ENCODE peak calls at places on chromosomes 3 and 15, in five cellular contexts. One of them, this sample, is unnamed.

GRCh38 chr3:185152433-185153169 is at the start of gene C3orf70:
- DNase-seq in lung: peak
- DNase-seq in left ventricle myocardium inferior: peak
- DNase-seq in cardiac muscle cell: peak
- DNase-seq in substantia nigra: peak
- DNase-seq in this sample: peak

GRCh38 chr3:126784254-126784653 is 80.2 kb downstream of the CHCHD6 start:
- DNase-seq in lung: no peak
- DNase-seq in substantia nigra: no peak
- DNase-seq in left ventricle myocardium inferior: no peak
- DNase-seq in cardiac muscle cell: no peak
- DNase-seq in this sample: no peak

GRCh38 chr15:68231102-68231818 is 1.7 kb upstream of the CLN6 start:
- DNase-seq in cardiac muscle cell: no peak
- DNase-seq in lung: no peak
- DNase-seq in substantia nigra: no peak
- DNase-seq in left ventricle myocardium inferior: no peak
- DNase-seq in this sample: no peak

GRCh38 chr3:187963677-187964385 is 190.1 kb upstream of the LPP start:
- DNase-seq in left ventricle myocardium inferior: no peak
- DNase-seq in cardiac muscle cell: no peak
- DNase-seq in lung: no peak
- DNase-seq in substantia nigra: no peak
- DNase-seq in this sample: no peak

GRCh38 chr3:41715376-41715775 is 246.5 kb downstream of the ULK4 start:
- DNase-seq in cardiac muscle cell: no peak
- DNase-seq in left ventricle myocardium inferior: no peak
- DNase-seq in substantia nigra: no peak
- DNase-seq in lung: no peak
- DNase-seq in this sample: no peak

GRCh38 chr3:37139567-37140052 is 34.8 kb downstream of the LRRFIP2 start:
- DNase-seq in cardiac muscle cell: no peak
- DNase-seq in substantia nigra: no peak
- DNase-seq in lung: no peak
- DNase-seq in left ventricle myocardium inferior: no peak
- DNase-seq in this sample: no peak

GRCh38 chr15:78362716-78363426 is 22.7 kb downstream of the CRABP1 start:
- DNase-seq in substantia nigra: no peak
- DNase-seq in cardiac muscle cell: no peak
- DNase-seq in left ventricle myocardium inferior: no peak
- DNase-seq in lung: no peak
- DNase-seq in this sample: no peak

GRCh38 chr15:101219441-101219840 is 32.4 kb downstream of the CHSY1 start:
- DNase-seq in cardiac muscle cell: no peak
- DNase-seq in left ventricle myocardium inferior: no peak
- DNase-seq in substantia nigra: no peak
- DNase-seq in lung: no peak
- DNase-seq in this sample: no peak

GRCh38 chr3:195762249-195762585 is 41.4 kb downstream of the MUC20 start:
- DNase-seq in substantia nigra: no peak
- DNase-seq in left ventricle myocardium inferior: no peak
- DNase-seq in cardiac muscle cell: no peak
- DNase-seq in lung: no peak
- DNase-seq in this sample: no peak

GRCh38 chr3:65904016-65904415 is 134.7 kb downstream of the MAGI1 start:
- DNase-seq in left ventricle myocardium inferior: no peak
- DNase-seq in lung: no peak
- DNase-seq in substantia nigra: no peak
- DNase-seq in cardiac muscle cell: no peak
- DNase-seq in this sample: no peak

GRCh38 chr3:21573291-21573690 is 177.7 kb downstream of the ZNF385D start:
- DNase-seq in substantia nigra: no peak
- DNase-seq in cardiac muscle cell: no peak
- DNase-seq in left ventricle myocardium inferior: no peak
- DNase-seq in lung: no peak
- DNase-seq in this sample: no peak

GRCh38 chr3:53269888-53270880 is 14.4 kb upstream of the TKT start:
- DNase-seq in left ventricle myocardium inferior: peak
- DNase-seq in cardiac muscle cell: peak
- DNase-seq in lung: peak
- DNase-seq in substantia nigra: peak
- DNase-seq in this sample: no peak

GRCh38 chr3:176785207-176785606 is 412.1 kb downstream of the TBL1XR1 start:
- DNase-seq in lung: no peak
- DNase-seq in cardiac muscle cell: no peak
- DNase-seq in substantia nigra: no peak
- DNase-seq in left ventricle myocardium inferior: no peak
- DNase-seq in this sample: no peak

GRCh38 chr15:22892333-22892732 is 53.9 kb downstream of the NIPA2 start:
- DNase-seq in lung: no peak
- DNase-seq in left ventricle myocardium inferior: peak
- DNase-seq in substantia nigra: no peak
- DNase-seq in cardiac muscle cell: peak
- DNase-seq in this sample: no peak

GRCh38 chr3:172226831-172227230 is 187.5 kb downstream of the FNDC3B start:
- DNase-seq in cardiac muscle cell: no peak
- DNase-seq in lung: no peak
- DNase-seq in substantia nigra: no peak
- DNase-seq in left ventricle myocardium inferior: no peak
- DNase-seq in this sample: no peak

GRCh38 chr3:9397911-9398714 is 698 bp downstream of the SETD5 start:
- DNase-seq in substantia nigra: peak
- DNase-seq in cardiac muscle cell: peak
- DNase-seq in lung: peak
- DNase-seq in left ventricle myocardium inferior: peak
- DNase-seq in this sample: peak

GRCh38 chr3:17808994-17809393 is 66.6 kb upstream of the TBC1D5 start:
- DNase-seq in cardiac muscle cell: peak
- DNase-seq in lung: no peak
- DNase-seq in substantia nigra: no peak
- DNase-seq in left ventricle myocardium inferior: no peak
- DNase-seq in this sample: no peak

GRCh38 chr15:78197632-78198031 is 36.7 kb downstream of the ACSBG1 start:
- DNase-seq in cardiac muscle cell: no peak
- DNase-seq in lung: no peak
- DNase-seq in substantia nigra: no peak
- DNase-seq in left ventricle myocardium inferior: no peak
- DNase-seq in this sample: no peak

GRCh38 chr3:183388213-183388612 is 40.2 kb downstream of the MCF2L2 start:
- DNase-seq in cardiac muscle cell: no peak
- DNase-seq in lung: no peak
- DNase-seq in left ventricle myocardium inferior: no peak
- DNase-seq in substantia nigra: no peak
- DNase-seq in this sample: no peak

GRCh38 chr3:183387797-183388196 is 40.6 kb downstream of the MCF2L2 start:
- DNase-seq in substantia nigra: no peak
- DNase-seq in lung: no peak
- DNase-seq in cardiac muscle cell: no peak
- DNase-seq in left ventricle myocardium inferior: no peak
- DNase-seq in this sample: no peak

GRCh38 chr3:183385698-183386590 is 42.5 kb downstream of the MCF2L2 start:
- DNase-seq in left ventricle myocardium inferior: no peak
- DNase-seq in cardiac muscle cell: peak
- DNase-seq in lung: peak
- DNase-seq in substantia nigra: peak
- DNase-seq in this sample: peak

GRCh38 chr3:183390844-183391243 is 37.6 kb downstream of the MCF2L2 start:
- DNase-seq in cardiac muscle cell: no peak
- DNase-seq in lung: no peak
- DNase-seq in substantia nigra: no peak
- DNase-seq in left ventricle myocardium inferior: no peak
- DNase-seq in this sample: no peak

DNA sequence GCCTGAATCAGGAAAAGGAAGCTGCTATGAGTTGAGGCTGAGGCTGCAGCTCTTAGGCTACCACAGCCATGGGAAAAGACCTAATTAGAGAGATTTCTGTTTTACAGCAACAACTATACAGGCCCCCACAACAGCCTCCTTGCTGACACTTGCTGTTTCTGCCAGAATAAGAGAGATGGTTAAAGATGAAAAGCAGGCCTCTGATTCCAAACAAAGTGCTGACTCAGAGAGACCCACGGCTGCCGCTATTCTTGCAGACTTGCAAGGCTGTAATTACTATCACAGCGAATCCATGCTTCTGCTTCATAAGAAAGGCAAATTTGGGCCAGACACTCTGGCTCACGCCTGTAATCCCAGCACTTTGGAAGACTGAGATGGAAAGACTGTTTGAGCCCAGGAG is 41.8 kb downstream of the MCF2L2 start:
- DNase-seq in cardiac muscle cell: peak
- DNase-seq in substantia nigra: no peak
- DNase-seq in left ventricle myocardium inferior: no peak
- DNase-seq in lung: no peak
- DNase-seq in this sample: no peak
- H3K27ac ChIP-seq in cardiac muscle cell: peak
- H3K27ac ChIP-seq in substantia nigra: no peak
- H3K27ac ChIP-seq in left ventricle myocardium inferior: no peak
- H3K27ac ChIP-seq in lung: no peak
- H3K27ac ChIP-seq in this sample: no peak

GRCh38 chr3:191721983-191722382 is 261.0 kb downstream of the PYDC2 start:
- DNase-seq in left ventricle myocardium inferior: no peak
- DNase-seq in cardiac muscle cell: peak
- DNase-seq in substantia nigra: no peak
- DNase-seq in lung: no peak
- DNase-seq in this sample: no peak

GRCh38 chr3:191728186-191728585 is 267.2 kb downstream of the PYDC2 start:
- DNase-seq in substantia nigra: no peak
- DNase-seq in left ventricle myocardium inferior: no peak
- DNase-seq in cardiac muscle cell: no peak
- DNase-seq in lung: no peak
- DNase-seq in this sample: no peak

GRCh38 chr3:191721390-191721801 is 260.4 kb downstream of the PYDC2 start:
- DNase-seq in lung: no peak
- DNase-seq in substantia nigra: no peak
- DNase-seq in left ventricle myocardium inferior: no peak
- DNase-seq in cardiac muscle cell: no peak
- DNase-seq in this sample: no peak

GRCh38 chr3:191727338-191727737 is 266.4 kb downstream of the PYDC2 start:
- DNase-seq in substantia nigra: no peak
- DNase-seq in cardiac muscle cell: no peak
- DNase-seq in lung: no peak
- DNase-seq in left ventricle myocardium inferior: no peak
- DNase-seq in this sample: no peak
- H3K27ac ChIP-seq in substantia nigra: no peak
- H3K27ac ChIP-seq in cardiac muscle cell: no peak
- H3K27ac ChIP-seq in lung: no peak
- H3K27ac ChIP-seq in left ventricle myocardium inferior: no peak
- H3K27ac ChIP-seq in this sample: no peak

GRCh38 chr3:87501076-87501475 is 224.7 kb upstream of the POU1F1 start:
- DNase-seq in lung: no peak
- DNase-seq in left ventricle myocardium inferior: no peak
- DNase-seq in cardiac muscle cell: no peak
- DNase-seq in substantia nigra: no peak
- DNase-seq in this sample: no peak
- H3K27ac ChIP-seq in lung: no peak
- H3K27ac ChIP-seq in left ventricle myocardium inferior: no peak
- H3K27ac ChIP-seq in cardiac muscle cell: no peak
- H3K27ac ChIP-seq in substantia nigra: no peak
- H3K27ac ChIP-seq in this sample: no peak

GRCh38 chr3:25064681-25065080 is 363.4 kb upstream of the RARB start:
- DNase-seq in left ventricle myocardium inferior: no peak
- DNase-seq in cardiac muscle cell: no peak
- DNase-seq in substantia nigra: no peak
- DNase-seq in lung: no peak
- DNase-seq in this sample: no peak
- H3K27ac ChIP-seq in left ventricle myocardium inferior: no peak
- H3K27ac ChIP-seq in cardiac muscle cell: no peak
- H3K27ac ChIP-seq in substantia nigra: no peak
- H3K27ac ChIP-seq in lung: no peak
- H3K27ac ChIP-seq in this sample: no peak

GRCh38 chr3:76500746-76501275 is 539.1 kb upstream of the ROBO2 start:
- DNase-seq in substantia nigra: no peak
- DNase-seq in left ventricle myocardium inferior: no peak
- DNase-seq in lung: no peak
- DNase-seq in cardiac muscle cell: no peak
- DNase-seq in this sample: no peak
- H3K27ac ChIP-seq in substantia nigra: no peak
- H3K27ac ChIP-seq in left ventricle myocardium inferior: no peak
- H3K27ac ChIP-seq in lung: no peak
- H3K27ac ChIP-seq in cardiac muscle cell: no peak
- H3K27ac ChIP-seq in this sample: no peak

GRCh38 chr3:46565607-46566039 is 479 bp downstream of the LRRC2 start:
- DNase-seq in lung: no peak
- DNase-seq in cardiac muscle cell: peak
- DNase-seq in substantia nigra: no peak
- DNase-seq in left ventricle myocardium inferior: peak
- DNase-seq in this sample: no peak
- H3K27ac ChIP-seq in lung: no peak
- H3K27ac ChIP-seq in cardiac muscle cell: no peak
- H3K27ac ChIP-seq in substantia nigra: no peak
- H3K27ac ChIP-seq in left ventricle myocardium inferior: peak
- H3K27ac ChIP-seq in this sample: no peak

GRCh38 chr3:158368271-158368670 is 202.7 kb upstream of the MLF1 start:
- DNase-seq in left ventricle myocardium inferior: no peak
- DNase-seq in cardiac muscle cell: no peak
- DNase-seq in lung: no peak
- DNase-seq in substantia nigra: no peak
- DNase-seq in this sample: no peak
- H3K27ac ChIP-seq in left ventricle myocardium inferior: no peak
- H3K27ac ChIP-seq in cardiac muscle cell: peak
- H3K27ac ChIP-seq in lung: no peak
- H3K27ac ChIP-seq in substantia nigra: no peak
- H3K27ac ChIP-seq in this sample: no peak

DNA sequence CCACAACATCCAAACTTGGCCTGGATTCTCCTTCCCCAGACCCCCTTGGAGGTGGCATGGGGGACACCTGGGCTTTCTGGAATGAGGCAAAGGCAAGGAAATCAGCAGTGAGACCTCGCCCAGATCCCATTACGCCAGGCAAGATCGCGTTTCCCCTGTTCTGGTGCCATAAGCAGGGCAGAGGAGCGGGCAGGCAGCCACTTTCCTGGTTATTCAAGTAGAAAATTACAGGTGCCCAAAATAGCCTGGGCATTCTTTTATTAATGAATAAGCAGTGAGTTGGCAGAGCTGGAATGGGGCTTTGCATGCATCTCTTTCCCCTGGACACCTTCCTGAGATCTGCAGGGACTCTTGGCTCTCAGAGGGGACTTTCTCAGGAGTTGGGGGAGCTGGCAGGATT is 31.5 kb upstream of the FAM107A start:
- DNase-seq in substantia nigra: peak
- DNase-seq in left ventricle myocardium inferior: peak
- DNase-seq in lung: no peak
- DNase-seq in cardiac muscle cell: no peak
- DNase-seq in this sample: no peak
- H3K27ac ChIP-seq in substantia nigra: no peak
- H3K27ac ChIP-seq in left ventricle myocardium inferior: peak
- H3K27ac ChIP-seq in lung: no peak
- H3K27ac ChIP-seq in cardiac muscle cell: no peak
- H3K27ac ChIP-seq in this sample: no peak

This sample was measured in CD4-positive, alpha-beta memory T cell.